ENCODE peak calls at places on chromosomes 5 and 9, in ten cellular contexts. X is GM03348; T is T-cell; M is activated CD4-positive, CD25-positive, alpha-beta regulatory T cell treated with anti-CD3 and anti-CD28 coated beads, Interleukin-2, amount 50 U/mL, for 72 hours; H is HFF-Myc; N is pons; S is M059J; R is HTR-8/SVneo; O is AG08395; K is AG10803. J is an unnamed sample.

GRCh38 chr9:3875371-3876132 is 349.8 kb upstream of the RFX3 start:
- DNase-seq in X (peak), T (no peak), M (no peak), H (peak), N (no peak), S (peak), R (peak), O (no peak), K (peak), J (no peak)

GRCh38 chr5:141186897-141187512 is at the start of gene PCDHB9:
- DNase-seq in X (peak), T (peak), M (no peak), H (no peak), N (peak), S (peak), R (peak), O (peak), K (peak), J (no peak)

GRCh38 chr5:169827769-169828168 is 152.5 kb downstream of the INSYN2B start:
- DNase-seq in X (no peak), T (no peak), M (no peak), H (no peak), N (no peak), S (no peak), R (no peak), O (peak), K (peak), J (no peak)

GRCh38 chr5:22663124-22663523 is 190.0 kb downstream of the CDH12 start:
- DNase-seq in X (no peak), T (no peak), M (no peak), H (no peak), N (no peak), S (no peak), R (no peak), O (no peak), K (no peak), J (no peak)

GRCh38 chr9:107465467-107466451 is 23.8 kb downstream of the KLF4 start:
- DNase-seq in X (peak), T (no peak), M (no peak), H (no peak), N (no peak), S (peak), R (peak), O (peak), K (peak), J (no peak)

GRCh38 chr5:147472669-147473131 is 37.2 kb downstream of the DPYSL3 start:
- DNase-seq in X (no peak), T (no peak), M (no peak), H (no peak), N (no peak), S (no peak), R (no peak), O (no peak), K (no peak), J (no peak)

GRCh38 chr9:99998266-99998665 is 91.8 kb downstream of the STX17 start:
- DNase-seq in X (no peak), T (no peak), M (no peak), H (no peak), N (no peak), S (no peak), R (no peak), O (no peak), K (no peak), J (no peak)

GRCh38 chr9:117945286-117945685 is 241.1 kb downstream of the TLR4 start:
- DNase-seq in X (no peak), T (no peak), M (no peak), H (no peak), N (no peak), S (no peak), R (no peak), O (no peak), K (no peak), J (no peak)

GRCh38 chr5:34817558-34818351 is 21.2 kb upstream of the TTC23L start:
- DNase-seq in X (peak), T (no peak), M (no peak), H (no peak), N (no peak), S (peak), R (no peak), O (peak), K (peak), J (no peak)

GRCh38 chr5:68795190-68795589 is 298.6 kb upstream of the SLC30A5 start:
- DNase-seq in X (no peak), T (no peak), M (no peak), H (no peak), N (no peak), S (no peak), R (no peak), O (no peak), K (no peak), J (no peak)

GRCh38 chr5:144309265-144309664 is 138.6 kb downstream of the KCTD16 start:
- DNase-seq in X (no peak), T (no peak), M (no peak), H (no peak), N (no peak), S (peak), R (peak), O (no peak), K (peak), J (no peak)

GRCh38 chr9:71692337-71692736 is 76.0 kb downstream of the CEMIP2 start:
- DNase-seq in X (peak), T (no peak), M (no peak), H (no peak), N (peak), S (no peak), R (no peak), O (no peak), K (peak), J (no peak)

GRCh38 chr9:37290881-37291485 is 131.5 kb upstream of the GRHPR start:
- DNase-seq in X (peak), T (no peak), M (no peak), H (no peak), N (no peak), S (peak), R (peak), O (peak), K (peak), J (no peak)

GRCh38 chr5:39197556-39197955 is 21.8 kb downstream of the FYB1 start:
- DNase-seq in X (no peak), T (peak), M (no peak), H (no peak), N (no peak), S (peak), R (no peak), O (no peak), K (no peak), J (peak)

GRCh38 chr5:16617272-16617973 is 626 bp upstream of the RETREG1 start:
- DNase-seq in X (no peak), T (peak), M (peak), H (no peak), N (no peak), S (no peak), R (peak), O (no peak), K (no peak), J (peak)

GRCh38 chr9:77092536-77092935 is 73.1 kb downstream of the FOXB2 start:
- DNase-seq in X (peak), T (no peak), M (no peak), H (no peak), N (no peak), S (peak), R (no peak), O (peak), K (peak), J (no peak)

GRCh38 chr5:177997319-177997670 is 1.3 kb upstream of the PROP1 start:
- DNase-seq in X (no peak), T (no peak), M (no peak), H (no peak), N (no peak), S (peak), R (no peak), O (no peak), K (no peak), J (no peak)

GRCh38 chr9:38345851-38346755 is 46.4 kb upstream of the ALDH1B1 start:
- DNase-seq in X (no peak), T (no peak), M (no peak), H (no peak), N (no peak), S (no peak), R (no peak), O (no peak), K (no peak), J (no peak)

GRCh38 chr5:149837680-149838269 is 106.8 kb downstream of the PDE6A start:
- DNase-seq in X (peak), T (no peak), M (no peak), H (no peak), N (peak), S (peak), R (peak), O (peak), K (peak), J (no peak)

GRCh38 chr9:71909887-71910601 is 949 bp downstream of the ABHD17B start:
- DNase-seq in X (peak), T (no peak), M (peak), H (no peak), N (peak), S (peak), R (no peak), O (peak), K (peak), J (peak)

GRCh38 chr9:13427587-13427986 is 148.1 kb upstream of the MPDZ start:
- DNase-seq in X (peak), T (no peak), M (no peak), H (peak), N (peak), S (peak), R (peak), O (peak), K (peak), J (no peak)

GRCh38 chr9:35407846-35408245 is 82.1 kb upstream of the RUSC2 start:
- DNase-seq in X (no peak), T (no peak), M (no peak), H (no peak), N (peak), S (no peak), R (no peak), O (no peak), K (no peak), J (no peak)

GRCh38 chr9:2125909-2126308 is 110.8 kb downstream of the SMARCA2 start:
- DNase-seq in X (no peak), T (no peak), M (no peak), H (no peak), N (peak), S (no peak), R (no peak), O (no peak), K (no peak), J (no peak)

GRCh38 chr5:143350790-143351603 is 52.5 kb downstream of the NR3C1 start:
- DNase-seq in X (peak), T (no peak), M (no peak), H (peak), N (no peak), S (peak), R (peak), O (peak), K (peak), J (no peak)

GRCh38 chr5:113488645-113489184 is 462 bp upstream of the MCC start:
- DNase-seq in X (no peak), T (no peak), M (no peak), H (no peak), N (no peak), S (no peak), R (no peak), O (no peak), K (no peak), J (no peak)

GRCh38 chr5:141966963-141967333 is 2.0 kb upstream of the RNF14 start:
- DNase-seq in X (no peak), T (no peak), M (no peak), H (no peak), N (no peak), S (no peak), R (no peak), O (no peak), K (no peak), J (no peak)

GRCh38 chr5:134845335-134845851 is 375 bp upstream of the C5orf24 start:
- DNase-seq in X (peak), T (no peak), M (no peak), H (no peak), N (no peak), S (no peak), R (peak), O (peak), K (peak), J (no peak)

GRCh38 chr5:118553662-118554061 is 434.7 kb downstream of the DTWD2 start:
- DNase-seq in X (peak), T (no peak), M (no peak), H (peak), N (no peak), S (peak), R (no peak), O (peak), K (peak), J (no peak)

GRCh38 chr5:73379435-73379834 is 69.1 kb downstream of the FOXD1 start:
- DNase-seq in X (no peak), T (no peak), M (no peak), H (no peak), N (no peak), S (no peak), R (no peak), O (no peak), K (no peak), J (no peak)

GRCh38 chr9:31590091-31590490 is 794.4 kb upstream of the ACO1 start:
- DNase-seq in X (no peak), T (no peak), M (no peak), H (no peak), N (no peak), S (peak), R (no peak), O (no peak), K (no peak), J (no peak)

GRCh38 chr9:110197330-110198187 is 10.4 kb downstream of the C9orf152 start:
- DNase-seq in X (peak), T (no peak), M (no peak), H (no peak), N (no peak), S (no peak), R (no peak), O (peak), K (no peak), J (no peak)

GRCh38 chr5:122019936-122020590 is 58.0 kb downstream of the LOX start:
- DNase-seq in X (no peak), T (no peak), M (no peak), H (no peak), N (no peak), S (peak), R (no peak), O (no peak), K (peak), J (no peak)

GRCh38 chr5:2748841-2749513 is 2.5 kb downstream of the IRX2 start:
- DNase-seq in X (peak), T (no peak), M (no peak), H (no peak), N (no peak), S (no peak), R (no peak), O (no peak), K (peak), J (no peak)

GRCh38 chr9:136201174-136201573 is 3.8 kb downstream of the LHX3 start:
- DNase-seq in X (no peak), T (no peak), M (no peak), H (no peak), N (no peak), S (no peak), R (no peak), O (no peak), K (no peak), J (no peak)

GRCh38 chr5:135535820-135536801 is at the start of gene NEUROG1:
- DNase-seq in X (no peak), T (no peak), M (no peak), H (no peak), N (no peak), S (no peak), R (no peak), O (no peak), K (no peak), J (no peak)

GRCh38 chr5:1037671-1038416 is 29.2 kb downstream of the NKD2 start:
- DNase-seq in X (no peak), T (no peak), M (no peak), H (no peak), N (no peak), S (no peak), R (no peak), O (no peak), K (no peak), J (no peak)

GRCh38 chr5:153881687-153882086 is 157.0 kb downstream of the FAM114A2 start:
- DNase-seq in X (peak), T (no peak), M (no peak), H (no peak), N (no peak), S (no peak), R (no peak), O (no peak), K (no peak), J (no peak)